ENCODE peak calls at places on chromosomes 6 and 20, in four cellular contexts. One of them, this sample, is unnamed. For H3K9me3, the result is how much of the 10 kb centered on the place peaks cover.

GRCh38 chr6:39432311-39433025 is 110.0 kb upstream of the KCNK16 start:
- DNase-seq in A549: no peak
- DNase-seq in H9: no peak
- DNase-seq in effector memory CD4-positive, alpha-beta T cell: no peak
- DNase-seq in this sample: no peak

GRCh38 chr6:131946992-131947955 is 3.9 kb downstream of the CCN2 start:
- DNase-seq in A549: no peak
- DNase-seq in H9: no peak
- DNase-seq in effector memory CD4-positive, alpha-beta T cell: no peak
- DNase-seq in this sample: no peak

GRCh38 chr6:112153926-112154621 is 66.7 kb downstream of the FAM229B start:
- DNase-seq in A549: peak
- DNase-seq in H9: no peak
- DNase-seq in effector memory CD4-positive, alpha-beta T cell: no peak
- DNase-seq in this sample: no peak

GRCh38 chr6:11325431-11325830 is 93.0 kb upstream of the NEDD9 start:
- DNase-seq in A549: no peak
- DNase-seq in H9: no peak
- DNase-seq in effector memory CD4-positive, alpha-beta T cell: no peak
- DNase-seq in this sample: no peak

GRCh38 chr6:75481936-75482593 is 11.5 kb downstream of the FILIP1 start:
- DNase-seq in A549: no peak
- DNase-seq in H9: no peak
- DNase-seq in effector memory CD4-positive, alpha-beta T cell: no peak
- DNase-seq in this sample: no peak

GRCh38 chr20:32535316-32535952 is 49.7 kb downstream of the NOL4L start:
- DNase-seq in A549: no peak
- DNase-seq in H9: no peak
- DNase-seq in effector memory CD4-positive, alpha-beta T cell: no peak
- DNase-seq in this sample: no peak

GRCh38 chr6:170434114-170434820 is 118.8 kb downstream of the PSMB1 start:
- DNase-seq in A549: no peak
- DNase-seq in H9: no peak
- DNase-seq in effector memory CD4-positive, alpha-beta T cell: no peak
- DNase-seq in this sample: no peak

GRCh38 chr6:6332873-6333272 is 12.4 kb upstream of the F13A1 start:
- DNase-seq in A549: no peak
- DNase-seq in H9: no peak
- DNase-seq in effector memory CD4-positive, alpha-beta T cell: no peak
- DNase-seq in this sample: no peak

GRCh38 chr6:132333639-132334516 is 67.4 kb downstream of the MOXD1 start:
- DNase-seq in A549: peak
- DNase-seq in H9: no peak
- DNase-seq in effector memory CD4-positive, alpha-beta T cell: no peak
- DNase-seq in this sample: no peak

GRCh38 chr6:167947716-167948115 is 49.8 kb upstream of the KIF25 start:
- DNase-seq in A549: no peak
- DNase-seq in H9: no peak
- DNase-seq in effector memory CD4-positive, alpha-beta T cell: no peak
- DNase-seq in this sample: no peak

GRCh38 chr6:24704468-24704867 is 14.5 kb downstream of the C6orf62 start:
- DNase-seq in A549: no peak
- DNase-seq in H9: no peak
- DNase-seq in effector memory CD4-positive, alpha-beta T cell: no peak
- DNase-seq in this sample: no peak

GRCh38 chr6:77620290-77620882 is 32.5 kb upstream of the MEI4 start:
- DNase-seq in A549: no peak
- DNase-seq in H9: peak
- DNase-seq in effector memory CD4-positive, alpha-beta T cell: no peak
- DNase-seq in this sample: no peak

GRCh38 chr6:124765314-124765713 is 196.9 kb upstream of the RNF217 start:
- DNase-seq in A549: no peak
- DNase-seq in H9: no peak
- DNase-seq in effector memory CD4-positive, alpha-beta T cell: no peak
- DNase-seq in this sample: no peak

GRCh38 chr6:107353773-107354382 is 105.5 kb downstream of the PDSS2 start:
- DNase-seq in A549: no peak
- DNase-seq in H9: no peak
- DNase-seq in effector memory CD4-positive, alpha-beta T cell: no peak
- DNase-seq in this sample: no peak

GRCh38 chr6:10384064-10384317 is 30.9 kb downstream of the TFAP2A start:
- DNase-seq in A549: no peak
- DNase-seq in H9: no peak
- DNase-seq in effector memory CD4-positive, alpha-beta T cell: no peak
- DNase-seq in this sample: no peak

GRCh38 chr6:3751730-3752537 is 421 bp upstream of the PXDC1 start:
- DNase-seq in A549: peak
- DNase-seq in H9: peak
- DNase-seq in effector memory CD4-positive, alpha-beta T cell: peak
- DNase-seq in this sample: peak

DNA sequence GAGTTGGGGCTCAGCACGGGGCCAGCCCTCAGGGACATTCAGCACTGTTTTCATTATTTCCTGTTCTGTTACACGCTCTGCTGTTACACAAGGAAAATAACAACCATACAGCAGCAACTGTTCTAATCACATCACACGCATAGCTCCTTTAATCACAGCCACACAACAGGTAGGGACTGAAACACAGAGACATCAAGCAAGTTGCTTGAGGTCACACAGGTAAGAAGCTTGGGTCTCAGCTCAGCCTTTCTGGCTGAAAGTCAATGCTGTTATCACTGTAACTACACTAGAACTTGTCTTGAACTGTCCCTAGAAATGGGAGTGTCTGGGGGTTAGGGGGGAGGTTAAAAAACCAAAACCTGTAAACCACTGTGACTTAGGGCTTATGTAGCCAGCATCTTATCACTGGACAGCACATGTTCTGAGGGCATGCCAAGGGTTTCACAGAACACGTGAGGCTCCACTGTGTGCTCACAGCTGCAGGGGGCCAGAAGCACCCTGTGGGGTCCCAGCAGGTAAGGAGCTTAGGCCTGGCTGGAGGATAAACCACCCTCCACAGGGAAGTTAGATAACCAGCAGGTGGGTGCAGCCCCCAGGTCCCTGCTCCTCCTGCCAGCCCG is 146.0 kb downstream of the EYA2 start:
- DNase-seq in A549: no peak
- DNase-seq in H9: no peak
- DNase-seq in effector memory CD4-positive, alpha-beta T cell: no peak
- DNase-seq in this sample: no peak
- H3K9me3 ChIP-seq in A549: under half
- H3K9me3 ChIP-seq in H9: under half
- H3K9me3 ChIP-seq in effector memory CD4-positive, alpha-beta T cell: under half
- H3K9me3 ChIP-seq in this sample: under half

GRCh38 chr20:11255860-11256259 is 582.1 kb upstream of the JAG1 start:
- DNase-seq in A549: no peak
- DNase-seq in H9: no peak
- DNase-seq in effector memory CD4-positive, alpha-beta T cell: no peak
- DNase-seq in this sample: no peak

GRCh38 chr20:11249683-11250082 is 575.9 kb upstream of the JAG1 start:
- DNase-seq in A549: no peak
- DNase-seq in H9: no peak
- DNase-seq in effector memory CD4-positive, alpha-beta T cell: no peak
- DNase-seq in this sample: no peak

GRCh38 chr20:11255455-11255854 is 581.7 kb upstream of the JAG1 start:
- DNase-seq in A549: no peak
- DNase-seq in H9: no peak
- DNase-seq in effector memory CD4-positive, alpha-beta T cell: no peak
- DNase-seq in this sample: no peak

GRCh38 chr20:11249239-11249638 is 575.4 kb upstream of the JAG1 start:
- DNase-seq in A549: no peak
- DNase-seq in H9: no peak
- DNase-seq in effector memory CD4-positive, alpha-beta T cell: no peak
- DNase-seq in this sample: no peak

DNA sequence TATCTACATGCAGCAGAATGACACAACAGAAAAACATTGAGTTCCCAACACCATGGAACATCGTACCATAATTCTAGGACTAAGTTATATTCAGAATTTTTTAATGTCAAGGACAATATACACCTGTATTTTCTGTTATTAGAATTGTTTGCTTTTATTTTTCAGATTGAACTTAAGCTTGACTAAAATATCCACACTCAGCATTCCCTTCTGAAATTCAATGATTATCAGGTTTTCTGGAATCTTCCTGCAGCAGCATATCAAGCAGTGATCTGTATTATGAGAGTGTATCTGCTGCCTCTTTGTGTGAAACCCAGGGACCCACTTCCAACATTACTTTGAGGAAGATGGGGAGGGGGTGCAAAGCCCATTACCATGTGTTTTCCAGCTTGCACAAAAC is 578.6 kb upstream of the JAG1 start:
- DNase-seq in A549: no peak
- DNase-seq in H9: no peak
- DNase-seq in effector memory CD4-positive, alpha-beta T cell: no peak
- DNase-seq in this sample: no peak
- H3K9me3 ChIP-seq in A549: under half
- H3K9me3 ChIP-seq in H9: under half
- H3K9me3 ChIP-seq in effector memory CD4-positive, alpha-beta T cell: under half
- H3K9me3 ChIP-seq in this sample: under half

DNA sequence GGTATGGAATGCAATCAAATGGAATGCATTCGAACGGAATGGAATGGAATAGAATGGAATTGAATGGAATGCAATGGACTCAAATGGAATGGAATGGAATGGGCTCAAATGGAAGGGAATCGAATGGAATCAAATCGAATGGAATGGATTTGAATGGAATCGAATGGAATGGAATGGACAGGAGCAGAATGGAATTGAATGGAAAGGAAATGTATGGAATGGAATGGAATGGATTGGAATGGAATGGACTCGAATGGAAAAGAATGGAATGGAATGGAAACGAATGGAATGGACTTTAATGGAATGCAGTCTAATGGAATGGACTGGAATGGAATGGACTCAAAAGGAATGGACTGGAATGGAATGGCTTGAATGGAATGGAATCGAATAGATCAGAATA is 18.3 kb upstream of the DEFB115 start:
- DNase-seq in A549: no peak
- DNase-seq in H9: no peak
- DNase-seq in effector memory CD4-positive, alpha-beta T cell: no peak
- DNase-seq in this sample: no peak
- H3K9me3 ChIP-seq in A549: under half
- H3K9me3 ChIP-seq in H9: half or more
- H3K9me3 ChIP-seq in effector memory CD4-positive, alpha-beta T cell: under half
- H3K9me3 ChIP-seq in this sample: under half

GRCh38 chr20:29408034-29408695 is 1849.3 kb upstream of the DEFB115 start:
- DNase-seq in A549: no peak
- DNase-seq in H9: no peak
- DNase-seq in effector memory CD4-positive, alpha-beta T cell: no peak
- DNase-seq in this sample: no peak
- H3K9me3 ChIP-seq in A549: under half
- H3K9me3 ChIP-seq in H9: half or more
- H3K9me3 ChIP-seq in effector memory CD4-positive, alpha-beta T cell: under half
- H3K9me3 ChIP-seq in this sample: under half

GRCh38 chr6:101740631-101741030 is 347.1 kb downstream of the GRIK2 start:
- DNase-seq in A549: no peak
- DNase-seq in H9: no peak
- DNase-seq in effector memory CD4-positive, alpha-beta T cell: no peak
- DNase-seq in this sample: no peak

GRCh38 chr6:101738481-101738880 is 345.0 kb downstream of the GRIK2 start:
- DNase-seq in A549: no peak
- DNase-seq in H9: no peak
- DNase-seq in effector memory CD4-positive, alpha-beta T cell: no peak
- DNase-seq in this sample: no peak

GRCh38 chr6:101747160-101747559 is 353.7 kb downstream of the GRIK2 start:
- DNase-seq in A549: no peak
- DNase-seq in H9: no peak
- DNase-seq in effector memory CD4-positive, alpha-beta T cell: no peak
- DNase-seq in this sample: no peak

DNA sequence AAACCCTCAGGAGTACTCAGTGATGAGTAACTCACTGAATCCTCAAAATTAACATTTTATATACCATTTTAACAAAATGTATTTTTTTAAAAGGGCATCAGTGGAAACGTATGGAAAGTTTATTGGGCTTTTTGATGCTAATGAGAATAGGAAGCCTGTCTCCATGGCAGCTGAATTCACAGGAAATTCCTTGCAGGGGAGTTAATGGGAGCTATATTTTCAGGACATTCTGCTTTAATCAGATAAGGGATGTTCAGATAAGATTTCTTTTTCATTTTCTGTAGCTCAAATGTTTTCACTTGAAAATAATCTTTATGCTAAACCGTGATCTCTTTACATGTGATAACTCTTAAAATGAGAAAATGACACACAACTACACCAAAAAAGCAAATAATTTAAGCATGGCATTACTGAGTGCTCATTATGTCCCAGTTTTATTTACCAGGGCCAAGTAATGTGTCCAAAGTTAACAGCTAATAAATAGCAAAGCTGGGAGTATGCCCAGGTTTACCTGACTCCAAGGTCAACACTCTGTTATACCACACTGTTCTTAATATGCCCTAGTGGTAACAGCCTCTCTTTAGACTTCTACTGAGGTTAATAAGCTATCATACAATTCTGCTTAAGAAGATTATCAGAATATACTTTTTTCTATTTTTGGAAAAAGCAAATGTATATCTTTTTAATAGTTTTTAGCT is 348.1 kb downstream of the GRIK2 start:
- DNase-seq in A549: no peak
- DNase-seq in H9: no peak
- DNase-seq in effector memory CD4-positive, alpha-beta T cell: no peak
- DNase-seq in this sample: no peak
- H3K9me3 ChIP-seq in A549: under half
- H3K9me3 ChIP-seq in H9: under half
- H3K9me3 ChIP-seq in effector memory CD4-positive, alpha-beta T cell: under half
- H3K9me3 ChIP-seq in this sample: under half

GRCh38 chr6:166024252-166024651 is 143.4 kb downstream of the TBXT start:
- DNase-seq in A549: no peak
- DNase-seq in H9: no peak
- DNase-seq in effector memory CD4-positive, alpha-beta T cell: no peak
- DNase-seq in this sample: no peak
- H3K9me3 ChIP-seq in A549: under half
- H3K9me3 ChIP-seq in H9: under half
- H3K9me3 ChIP-seq in effector memory CD4-positive, alpha-beta T cell: under half
- H3K9me3 ChIP-seq in this sample: under half